ENCODE peak calls at places on chromosomes 16 and 17, in six cellular contexts. P is hepatocyte, G is PC-3, R is GM23248, B is GM23338, U is PC-9. S is an unnamed sample.
A peak's percentile ranks its signal among the peaks of the same experiment; 100 is the strongest.

GRCh38 chr17:1590031-1590746 is 27.6 kb upstream of the PITPNA start:
- DNase-seq in G (peak; percentile 84), B (no peak), R (peak; percentile 92), P (peak; percentile 88), U (peak; percentile 95), S (no peak)

GRCh38 chr16:4979736-4980660 is 21.9 kb downstream of the SEC14L5 start:
- DNase-seq in B (no peak), G (no peak), P (no peak), U (no peak), R (no peak), S (no peak)

GRCh38 chr16:69513180-69513966 is 52.4 kb upstream of the NFAT5 start:
- DNase-seq in U (peak; percentile 99), G (peak; percentile 93), P (no peak), R (peak; percentile 74), B (peak; percentile 41), S (no peak)

GRCh38 chr16:65576631-65577030 is 454.8 kb upstream of the CDH11 start:
- DNase-seq in B (peak; percentile 87), P (no peak), G (no peak), U (no peak), R (no peak), S (peak; percentile 3)

GRCh38 chr16:73002836-73003235 is 45.1 kb downstream of the ZFHX3 start:
- DNase-seq in G (no peak), P (no peak), B (no peak), R (no peak), U (no peak), S (no peak)

GRCh38 chr17:18033442-18034099 is 5.4 kb downstream of the ATPAF2 start:
- DNase-seq in R (peak; percentile 93), B (peak; percentile 95), U (peak; percentile 82), P (peak; percentile 87), G (peak; percentile 93), S (peak; percentile 87)

GRCh38 chr16:20868890-20869289 is 31.3 kb downstream of the DCUN1D3 start:
- DNase-seq in P (peak; percentile 45), B (no peak), U (no peak), R (peak; percentile 68), G (no peak), S (no peak)

GRCh38 chr17:74432484-74433391 is 850 bp downstream of the GPRC5C start:
- DNase-seq in G (peak; percentile 15), B (peak; percentile 73), U (no peak), P (peak; percentile 53), R (no peak), S (no peak)

GRCh38 chr17:1058423-1059130 is 61.6 kb downstream of the TIMM22 start:
- DNase-seq in U (peak; percentile 43), B (peak; percentile 74), P (peak; percentile 58), R (peak; percentile 48), G (peak; percentile 79), S (peak; percentile 32)

GRCh38 chr17:17518019-17518418 is 21.8 kb upstream of the RASD1 start:
- DNase-seq in B (no peak), R (no peak), G (no peak), U (no peak), P (no peak), S (no peak)

GRCh38 chr17:41324180-41325075 is 8.9 kb upstream of the KRTAP17-1 start:
- DNase-seq in B (peak; percentile 79), R (no peak), P (peak; percentile 76), U (peak; percentile 39), G (peak; percentile 56), S (no peak)

GRCh38 chr16:5064915-5065314 is 841 bp downstream of the C16orf89 start:
- DNase-seq in P (no peak), B (no peak), R (no peak), U (no peak), G (no peak), S (no peak)

GRCh38 chr16:49183911-49184310 is 97.7 kb downstream of the CBLN1 start:
- DNase-seq in B (peak; percentile 81), U (no peak), G (peak; percentile 52), P (peak; percentile 49), R (peak; percentile 11), S (peak; percentile 64)

GRCh38 chr17:70230883-70231282 is 61.6 kb downstream of the KCNJ2 start:
- DNase-seq in R (peak; percentile 5), B (no peak), P (no peak), G (no peak), U (no peak), S (no peak)

GRCh38 chr16:13510425-13511151 is 409.4 kb upstream of the ERCC4 start:
- DNase-seq in B (peak; percentile 68), U (no peak), P (no peak), G (peak; percentile 4), R (no peak), S (peak; percentile 8)

GRCh38 chr16:62678796-62679195 is 642.6 kb upstream of the CDH8 start:
- DNase-seq in U (no peak), G (no peak), B (no peak), P (no peak), R (no peak), S (no peak)

GRCh38 chr17:1710807-1711553 is 803 bp upstream of the TLCD2 start:
- DNase-seq in B (peak; percentile 70), R (peak; percentile 45), P (peak; percentile 32), U (no peak), G (peak; percentile 28), S (no peak)

GRCh38 chr16:75928295-75928694 is 202.0 kb upstream of the CPHXL start:
- DNase-seq in U (no peak), R (no peak), B (no peak), G (no peak), P (no peak), S (no peak)

GRCh38 chr16:11560701-11561439 is 25.8 kb downstream of the LITAF start:
- DNase-seq in R (no peak), P (peak; percentile 21), G (no peak), U (no peak), B (peak; percentile 59), S (no peak)

GRCh38 chr16:81863630-81864352 is 84.7 kb downstream of the PLCG2 start:
- DNase-seq in G (no peak), B (peak; percentile 58), P (no peak), R (no peak), U (no peak), S (peak; percentile 91)

GRCh38 chr16:77062878-77063566 is 128.0 kb upstream of the MON1B start:
- DNase-seq in G (no peak), U (no peak), B (peak; percentile 14), R (no peak), P (no peak), S (no peak)

GRCh38 chr17:27200476-27200875 is 93.4 kb upstream of the WSB1 start:
- DNase-seq in U (no peak), G (no peak), P (no peak), R (no peak), B (no peak), S (no peak)

GRCh38 chr16:8848939-8849391 is 19.8 kb downstream of the CARHSP1 start:
- DNase-seq in R (peak; percentile 94), P (no peak), G (peak; percentile 63), B (no peak), U (no peak), S (no peak)

GRCh38 chr16:68351991-68352431 is 41.2 kb downstream of the PRMT7 start:
- DNase-seq in G (peak; percentile 16), P (peak; percentile 85), B (no peak), U (no peak), R (no peak), S (no peak)

GRCh38 chr17:4986403-4986802 is 1.1 kb downstream of the CAMTA2 start:
- DNase-seq in B (peak; percentile 18), R (peak; percentile 37), U (no peak), G (no peak), P (peak; percentile 27), S (no peak)

DNA sequence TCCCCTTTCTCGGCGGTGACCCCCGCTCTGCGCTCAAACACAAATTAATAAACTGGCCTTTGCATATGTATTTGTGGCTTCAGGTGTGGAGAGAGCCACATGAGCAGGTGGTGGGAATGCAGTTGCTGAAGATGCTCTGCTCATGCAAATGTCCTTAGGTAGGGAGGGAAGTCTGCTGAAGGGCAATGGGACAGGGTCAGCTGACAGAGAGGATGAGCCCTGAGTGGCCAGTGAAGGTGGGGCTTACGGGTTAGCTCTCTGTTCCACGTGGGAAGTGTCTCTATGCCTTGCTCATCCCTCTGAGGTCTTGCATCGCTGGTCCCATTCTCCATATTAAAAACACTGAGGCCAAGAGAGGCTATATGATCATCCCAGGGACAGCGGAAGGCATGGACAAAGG is 74.2 kb upstream of the CCL1 start:
- DNase-seq in P (no peak), R (no peak), U (no peak), B (peak; percentile 22), G (no peak), S (no peak)
- H3K9me2 ChIP-seq in P (no peaks in the 10 kb centered on the region), R (no peaks in the 10 kb centered on the region), U (no peaks in the 10 kb centered on the region), B (no peaks in the 10 kb centered on the region), G (no peaks in the 10 kb centered on the region), S (no peaks in the 10 kb centered on the region)

GRCh38 chr17:82028966-82029365 is 2.5 kb upstream of the RAC3 start:
- DNase-seq in G (no peak), R (no peak), P (no peak), B (no peak), U (no peak), S (no peak)

GRCh38 chr17:82031303-82031884 is at the start of gene RAC3:
- DNase-seq in U (no peak), B (peak; percentile 68), G (peak; percentile 58), R (peak; percentile 69), P (peak; percentile 79), S (no peak)

GRCh38 chr17:82029391-82029790 is 2.1 kb upstream of the RAC3 start:
- DNase-seq in R (no peak), G (no peak), B (no peak), P (no peak), U (no peak), S (no peak)

GRCh38 chr17:82030470-82031302 is 792 bp upstream of the RAC3 start:
- DNase-seq in B (peak; percentile 92), P (peak; percentile 90), U (peak; percentile 66), G (peak; percentile 88), R (peak; percentile 93), S (peak; percentile 85)

GRCh38 chr17:82029990-82030469 is 1.4 kb upstream of the RAC3 start:
- DNase-seq in B (no peak), U (no peak), P (no peak), R (no peak), G (no peak), S (no peak)
- H2AFZ ChIP-seq in B (no peak overlapping the region), U (no peak overlapping the region), P (no peak overlapping the region), R (no peak overlapping the region), G (no peak overlapping the region), S (no peak overlapping the region)

GRCh38 chr17:40072481-40073346 is 9.9 kb downstream of the THRA start:
- DNase-seq in P (peak; percentile 77), R (peak; percentile 15), B (no peak), G (peak; percentile 4), U (no peak), S (no peak)

GRCh38 chr17:40069751-40070643 is 7.2 kb downstream of the THRA start:
- DNase-seq in P (peak; percentile 70), U (no peak), B (peak; percentile 55), G (peak; percentile 25), R (peak; percentile 74), S (peak; percentile 61)

GRCh38 chr17:40071720-40072480 is 9.1 kb downstream of the THRA start:
- DNase-seq in P (peak; percentile 72), R (peak; percentile 51), U (no peak), G (no peak), B (no peak), S (no peak)

GRCh38 chr17:40070644-40070894 is 7.8 kb downstream of the THRA start:
- DNase-seq in R (no peak), P (no peak), U (no peak), G (no peak), B (no peak), S (no peak)

GRCh38 chr17:40070895-40071719 is 8.3 kb downstream of the THRA start:
- DNase-seq in P (peak; percentile 79), U (no peak), G (no peak), B (peak; percentile 51), R (peak; percentile 44), S (no peak)
- H3K4me2 ChIP-seq in P (peak overlapping the region; percentile 67), U (no peak overlapping the region), G (no peak overlapping the region), B (peak overlapping the region; percentile 82), R (peak overlapping the region; percentile 7), S (no peak overlapping the region)

GRCh38 chr17:64596988-64597387 is 65.1 kb downstream of the SMURF2 start:
- DNase-seq in P (no peak), G (no peak), R (no peak), U (no peak), B (no peak), S (no peak)
- H3K9me2 ChIP-seq in P (no peaks in the 10 kb centered on the region), G (no peaks in the 10 kb centered on the region), R (no peaks in the 10 kb centered on the region), U (no peaks in the 10 kb centered on the region), B (no peaks in the 10 kb centered on the region), S (no peaks in the 10 kb centered on the region)

S was measured in OCI-LY7.